ENCODE peak calls at places on chromosome 15, in nine cellular contexts. One of them, this sample, is unnamed. For H3K4me1 and H3K9me3, the result is how much of the 10 kb centered on the place peaks cover.

GRCh38 chr15:49673861-49674260 is 53.0 kb downstream of the DTWD1 start:
- DNase-seq in right lobe of liver: no peak
- DNase-seq in cardiac muscle cell: no peak
- DNase-seq in lower lobe of right lung: no peak
- DNase-seq in suprapubic skin: no peak
- DNase-seq in ascending aorta: no peak
- DNase-seq in psoas muscle: no peak
- DNase-seq in Panc1: no peak
- DNase-seq in GM23248: peak
- DNase-seq in this sample: no peak

GRCh38 chr15:85030301-85031049 is 48.8 kb downstream of the PDE8A start:
- DNase-seq in right lobe of liver: no peak
- DNase-seq in cardiac muscle cell: peak
- DNase-seq in lower lobe of right lung: no peak
- DNase-seq in suprapubic skin: no peak
- DNase-seq in ascending aorta: no peak
- DNase-seq in psoas muscle: no peak
- DNase-seq in Panc1: no peak
- DNase-seq in GM23248: peak
- DNase-seq in this sample: no peak

GRCh38 chr15:38129531-38130199 is 123.0 kb upstream of the SPRED1 start:
- DNase-seq in right lobe of liver: no peak
- DNase-seq in cardiac muscle cell: peak
- DNase-seq in lower lobe of right lung: peak
- DNase-seq in suprapubic skin: peak
- DNase-seq in ascending aorta: peak
- DNase-seq in psoas muscle: peak
- DNase-seq in Panc1: no peak
- DNase-seq in GM23248: peak
- DNase-seq in this sample: peak

GRCh38 chr15:72086010-72086697 is 31.8 kb downstream of the MYO9A start:
- DNase-seq in right lobe of liver: no peak
- DNase-seq in cardiac muscle cell: no peak
- DNase-seq in lower lobe of right lung: peak
- DNase-seq in suprapubic skin: no peak
- DNase-seq in ascending aorta: no peak
- DNase-seq in psoas muscle: no peak
- DNase-seq in Panc1: no peak
- DNase-seq in GM23248: no peak
- DNase-seq in this sample: no peak

GRCh38 chr15:71781179-71781964 is 29.0 kb upstream of the NR2E3 start:
- DNase-seq in right lobe of liver: no peak
- DNase-seq in cardiac muscle cell: no peak
- DNase-seq in lower lobe of right lung: no peak
- DNase-seq in suprapubic skin: peak
- DNase-seq in ascending aorta: no peak
- DNase-seq in psoas muscle: no peak
- DNase-seq in Panc1: no peak
- DNase-seq in GM23248: peak
- DNase-seq in this sample: no peak

GRCh38 chr15:31752363-31752762 is 278.0 kb upstream of the CHRNA7 start:
- DNase-seq in right lobe of liver: no peak
- DNase-seq in cardiac muscle cell: peak
- DNase-seq in lower lobe of right lung: no peak
- DNase-seq in suprapubic skin: no peak
- DNase-seq in ascending aorta: no peak
- DNase-seq in psoas muscle: no peak
- DNase-seq in Panc1: no peak
- DNase-seq in GM23248: peak
- DNase-seq in this sample: no peak

GRCh38 chr15:51334011-51334426 is 4.4 kb downstream of the CYP19A1 start:
- DNase-seq in right lobe of liver: no peak
- DNase-seq in cardiac muscle cell: no peak
- DNase-seq in lower lobe of right lung: no peak
- DNase-seq in suprapubic skin: no peak
- DNase-seq in ascending aorta: no peak
- DNase-seq in psoas muscle: no peak
- DNase-seq in Panc1: no peak
- DNase-seq in GM23248: no peak
- DNase-seq in this sample: no peak

GRCh38 chr15:29045717-29046116 is 159.9 kb downstream of the APBA2 start:
- DNase-seq in right lobe of liver: no peak
- DNase-seq in cardiac muscle cell: peak
- DNase-seq in lower lobe of right lung: no peak
- DNase-seq in suprapubic skin: peak
- DNase-seq in ascending aorta: no peak
- DNase-seq in psoas muscle: no peak
- DNase-seq in Panc1: no peak
- DNase-seq in GM23248: peak
- DNase-seq in this sample: no peak

GRCh38 chr15:98592136-98592535 is 56.2 kb upstream of the IGF1R start:
- DNase-seq in right lobe of liver: no peak
- DNase-seq in cardiac muscle cell: no peak
- DNase-seq in lower lobe of right lung: no peak
- DNase-seq in suprapubic skin: peak
- DNase-seq in ascending aorta: no peak
- DNase-seq in psoas muscle: no peak
- DNase-seq in Panc1: no peak
- DNase-seq in GM23248: no peak
- DNase-seq in this sample: no peak

GRCh38 chr15:63374686-63375520 is 6.7 kb downstream of the CA12 start:
- DNase-seq in right lobe of liver: no peak
- DNase-seq in cardiac muscle cell: peak
- DNase-seq in lower lobe of right lung: peak
- DNase-seq in suprapubic skin: no peak
- DNase-seq in ascending aorta: peak
- DNase-seq in psoas muscle: peak
- DNase-seq in Panc1: no peak
- DNase-seq in GM23248: peak
- DNase-seq in this sample: no peak

GRCh38 chr15:33032053-33032452 is 162.5 kb downstream of the FMN1 start:
- DNase-seq in right lobe of liver: no peak
- DNase-seq in cardiac muscle cell: no peak
- DNase-seq in lower lobe of right lung: no peak
- DNase-seq in suprapubic skin: no peak
- DNase-seq in ascending aorta: no peak
- DNase-seq in psoas muscle: no peak
- DNase-seq in Panc1: no peak
- DNase-seq in GM23248: peak
- DNase-seq in this sample: no peak

GRCh38 chr15:27989838-27990237 is 109.3 kb downstream of the OCA2 start:
- DNase-seq in right lobe of liver: no peak
- DNase-seq in cardiac muscle cell: no peak
- DNase-seq in lower lobe of right lung: no peak
- DNase-seq in suprapubic skin: no peak
- DNase-seq in ascending aorta: no peak
- DNase-seq in psoas muscle: no peak
- DNase-seq in Panc1: no peak
- DNase-seq in GM23248: no peak
- DNase-seq in this sample: no peak

GRCh38 chr15:66253643-66254363 is at the start of gene MEGF11:
- DNase-seq in right lobe of liver: no peak
- DNase-seq in cardiac muscle cell: peak
- DNase-seq in lower lobe of right lung: no peak
- DNase-seq in suprapubic skin: no peak
- DNase-seq in ascending aorta: no peak
- DNase-seq in psoas muscle: no peak
- DNase-seq in Panc1: no peak
- DNase-seq in GM23248: peak
- DNase-seq in this sample: no peak

GRCh38 chr15:77282333-77282732 is 137.6 kb downstream of the PEAK1 start:
- DNase-seq in right lobe of liver: no peak
- DNase-seq in cardiac muscle cell: peak
- DNase-seq in lower lobe of right lung: no peak
- DNase-seq in suprapubic skin: no peak
- DNase-seq in ascending aorta: no peak
- DNase-seq in psoas muscle: no peak
- DNase-seq in Panc1: no peak
- DNase-seq in GM23248: peak
- DNase-seq in this sample: no peak

GRCh38 chr15:25178835-25179672 is 224.3 kb downstream of the SNRPN start:
- DNase-seq in right lobe of liver: peak
- DNase-seq in cardiac muscle cell: no peak
- DNase-seq in lower lobe of right lung: peak
- DNase-seq in suprapubic skin: peak
- DNase-seq in ascending aorta: peak
- DNase-seq in psoas muscle: peak
- DNase-seq in Panc1: no peak
- DNase-seq in GM23248: no peak
- DNase-seq in this sample: peak

GRCh38 chr15:62976301-62976842 is 66.2 kb upstream of the TPM1 start:
- DNase-seq in right lobe of liver: no peak
- DNase-seq in cardiac muscle cell: no peak
- DNase-seq in lower lobe of right lung: no peak
- DNase-seq in suprapubic skin: no peak
- DNase-seq in ascending aorta: no peak
- DNase-seq in psoas muscle: no peak
- DNase-seq in Panc1: no peak
- DNase-seq in GM23248: peak
- DNase-seq in this sample: no peak

GRCh38 chr15:81256916-81257315 is 60.2 kb downstream of the IL16 start:
- DNase-seq in right lobe of liver: no peak
- DNase-seq in cardiac muscle cell: peak
- DNase-seq in lower lobe of right lung: no peak
- DNase-seq in suprapubic skin: no peak
- DNase-seq in ascending aorta: no peak
- DNase-seq in psoas muscle: no peak
- DNase-seq in Panc1: no peak
- DNase-seq in GM23248: peak
- DNase-seq in this sample: no peak

GRCh38 chr15:41961014-41961518 is 11.3 kb downstream of the EHD4 start:
- DNase-seq in right lobe of liver: no peak
- DNase-seq in cardiac muscle cell: no peak
- DNase-seq in lower lobe of right lung: no peak
- DNase-seq in suprapubic skin: no peak
- DNase-seq in ascending aorta: no peak
- DNase-seq in psoas muscle: no peak
- DNase-seq in Panc1: peak
- DNase-seq in GM23248: peak
- DNase-seq in this sample: no peak

GRCh38 chr15:68298882-68299381 is 21.4 kb downstream of the FEM1B start:
- DNase-seq in right lobe of liver: no peak
- DNase-seq in cardiac muscle cell: no peak
- DNase-seq in lower lobe of right lung: no peak
- DNase-seq in suprapubic skin: no peak
- DNase-seq in ascending aorta: peak
- DNase-seq in psoas muscle: no peak
- DNase-seq in Panc1: no peak
- DNase-seq in GM23248: peak
- DNase-seq in this sample: no peak
- H3K27ac ChIP-seq in right lobe of liver: peak
- H3K27ac ChIP-seq in cardiac muscle cell: no peak
- H3K27ac ChIP-seq in lower lobe of right lung: peak
- H3K27ac ChIP-seq in suprapubic skin: peak
- H3K27ac ChIP-seq in ascending aorta: peak
- H3K27ac ChIP-seq in psoas muscle: no peak
- H3K27ac ChIP-seq in Panc1: no peak
- H3K27ac ChIP-seq in GM23248: peak
- H3K27ac ChIP-seq in this sample: no peak

DNA sequence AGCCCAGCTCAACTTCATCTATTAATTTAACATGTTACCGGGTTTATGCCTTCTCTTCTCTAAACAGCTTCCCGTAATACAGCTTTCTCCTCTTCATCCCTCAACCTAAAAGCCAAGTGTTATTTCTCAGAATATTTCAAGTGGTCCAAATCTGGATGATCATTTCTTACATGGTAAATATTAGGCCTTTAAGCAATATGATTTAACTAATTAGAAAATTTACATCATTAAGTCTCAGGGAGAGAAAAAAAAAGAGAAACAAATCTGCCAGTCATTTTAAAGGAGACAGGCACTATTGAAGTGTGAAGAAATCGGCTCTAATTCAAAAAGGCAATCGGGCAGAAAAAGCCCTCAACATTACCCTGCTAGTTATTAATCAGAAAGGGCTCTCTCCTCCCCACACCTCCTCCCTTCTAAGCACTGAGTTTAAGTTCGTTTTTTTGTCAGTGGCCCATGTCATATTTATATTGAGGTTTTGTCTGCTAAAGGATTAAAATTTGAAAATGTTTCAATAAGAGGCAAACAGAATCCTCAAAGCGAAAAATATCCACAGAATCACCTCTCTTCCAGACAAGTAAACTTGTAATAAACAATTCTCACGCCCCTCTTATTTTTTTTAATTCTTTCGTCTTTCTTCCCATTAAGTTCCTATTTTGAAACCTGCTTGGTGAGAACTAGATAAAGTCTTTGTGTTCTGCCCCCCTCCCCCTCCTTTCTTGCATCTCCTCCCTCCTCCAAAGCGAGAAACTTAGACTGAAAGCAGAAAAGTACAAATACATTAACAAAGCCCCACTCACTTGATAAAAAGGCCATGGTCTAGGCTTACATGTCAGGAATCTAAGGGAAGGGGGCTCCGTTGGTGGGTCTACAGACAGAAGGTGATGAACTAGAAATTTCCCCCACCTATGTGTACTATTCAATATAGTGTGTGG is 215.7 kb downstream of the MEIS2 start:
- DNase-seq in right lobe of liver: no peak
- DNase-seq in cardiac muscle cell: no peak
- DNase-seq in lower lobe of right lung: no peak
- DNase-seq in suprapubic skin: no peak
- DNase-seq in ascending aorta: no peak
- DNase-seq in psoas muscle: no peak
- DNase-seq in Panc1: no peak
- DNase-seq in GM23248: no peak
- DNase-seq in this sample: no peak
- H3K4me1 ChIP-seq in right lobe of liver: under half
- H3K4me1 ChIP-seq in cardiac muscle cell: half or more
- H3K4me1 ChIP-seq in lower lobe of right lung: under half
- H3K4me1 ChIP-seq in suprapubic skin: under half
- H3K4me1 ChIP-seq in ascending aorta: under half
- H3K4me1 ChIP-seq in psoas muscle: under half
- H3K4me1 ChIP-seq in Panc1: under half
- H3K4me1 ChIP-seq in GM23248: under half
- H3K4me1 ChIP-seq in this sample: under half

GRCh38 chr15:74185949-74186348 is 12.4 kb downstream of the ISLR start:
- DNase-seq in right lobe of liver: no peak
- DNase-seq in cardiac muscle cell: no peak
- DNase-seq in lower lobe of right lung: no peak
- DNase-seq in suprapubic skin: no peak
- DNase-seq in ascending aorta: no peak
- DNase-seq in psoas muscle: peak
- DNase-seq in Panc1: no peak
- DNase-seq in GM23248: peak
- DNase-seq in this sample: no peak
- H3K9me3 ChIP-seq in right lobe of liver: under half
- H3K9me3 ChIP-seq in cardiac muscle cell: under half
- H3K9me3 ChIP-seq in lower lobe of right lung: under half
- H3K9me3 ChIP-seq in suprapubic skin: under half
- H3K9me3 ChIP-seq in ascending aorta: under half
- H3K9me3 ChIP-seq in psoas muscle: under half
- H3K9me3 ChIP-seq in Panc1: under half
- H3K9me3 ChIP-seq in GM23248: under half
- H3K9me3 ChIP-seq in this sample: under half

DNA sequence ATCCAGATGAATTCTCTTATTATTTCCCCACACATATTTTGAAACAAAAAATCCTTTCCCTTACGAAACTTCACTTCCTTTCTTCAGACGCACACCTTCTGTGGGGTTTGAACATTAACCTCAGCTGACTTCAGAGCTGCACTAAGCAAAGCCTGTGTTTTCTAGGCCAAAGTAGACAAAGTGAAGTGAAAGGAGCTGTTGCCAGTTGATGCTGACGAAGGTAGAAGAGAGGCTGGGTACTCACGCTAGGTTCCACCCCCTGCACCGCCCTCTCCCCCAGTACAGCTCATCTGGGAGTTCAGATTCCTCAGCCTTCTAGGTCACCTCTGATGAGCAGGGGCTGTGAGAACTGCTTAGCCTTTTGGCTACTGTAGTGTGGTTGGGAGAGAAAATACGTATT is 24.1 kb downstream of the DUT start:
- DNase-seq in right lobe of liver: no peak
- DNase-seq in cardiac muscle cell: peak
- DNase-seq in lower lobe of right lung: no peak
- DNase-seq in suprapubic skin: no peak
- DNase-seq in ascending aorta: no peak
- DNase-seq in psoas muscle: no peak
- DNase-seq in Panc1: no peak
- DNase-seq in GM23248: peak
- DNase-seq in this sample: no peak
- H3K27ac ChIP-seq in right lobe of liver: no peak
- H3K27ac ChIP-seq in cardiac muscle cell: no peak
- H3K27ac ChIP-seq in lower lobe of right lung: no peak
- H3K27ac ChIP-seq in suprapubic skin: no peak
- H3K27ac ChIP-seq in ascending aorta: peak
- H3K27ac ChIP-seq in psoas muscle: no peak
- H3K27ac ChIP-seq in Panc1: no peak
- H3K27ac ChIP-seq in GM23248: peak
- H3K27ac ChIP-seq in this sample: no peak

This sample was measured in kidney.